ENCODE peak calls at places on chromosome 6, in five cellular contexts. One of them, this sample, is unnamed.

GRCh38 chr6:140205795-140206593 is 831.5 kb upstream of the CITED2 start:
- DNase-seq in heart right ventricle: no peak
- DNase-seq in A549: no peak
- DNase-seq in uterus: no peak
- DNase-seq in heart left ventricle: no peak
- DNase-seq in this sample: no peak

GRCh38 chr6:157329829-157330228 is 6.5 kb upstream of the TMEM242 start:
- DNase-seq in heart right ventricle: no peak
- DNase-seq in A549: no peak
- DNase-seq in uterus: no peak
- DNase-seq in heart left ventricle: no peak
- DNase-seq in this sample: no peak

GRCh38 chr6:5534643-5535042 is 273.3 kb downstream of the FARS2 start:
- DNase-seq in heart right ventricle: no peak
- DNase-seq in A549: no peak
- DNase-seq in uterus: no peak
- DNase-seq in heart left ventricle: no peak
- DNase-seq in this sample: no peak

GRCh38 chr6:90458353-90459224 is 128.3 kb downstream of the MAP3K7 start:
- DNase-seq in heart right ventricle: peak; percentile 7
- DNase-seq in A549: no peak
- DNase-seq in uterus: no peak
- DNase-seq in heart left ventricle: no peak
- DNase-seq in this sample: no peak

GRCh38 chr6:117601811-117602150 is 530 bp downstream of the GOPC start:
- DNase-seq in heart right ventricle: no peak
- DNase-seq in A549: no peak
- DNase-seq in uterus: no peak
- DNase-seq in heart left ventricle: peak; percentile 23
- DNase-seq in this sample: peak; percentile 23

GRCh38 chr6:18326980-18327379 is 60.2 kb upstream of the RNF144B start:
- DNase-seq in heart right ventricle: no peak
- DNase-seq in A549: no peak
- DNase-seq in uterus: no peak
- DNase-seq in heart left ventricle: no peak
- DNase-seq in this sample: no peak

GRCh38 chr6:117546674-117547073 is 55.6 kb downstream of the GOPC start:
- DNase-seq in heart right ventricle: no peak
- DNase-seq in A549: no peak
- DNase-seq in uterus: no peak
- DNase-seq in heart left ventricle: no peak
- DNase-seq in this sample: no peak

GRCh38 chr6:114638346-114638745 is 295.5 kb upstream of the HS3ST5 start:
- DNase-seq in heart right ventricle: no peak
- DNase-seq in A549: no peak
- DNase-seq in uterus: no peak
- DNase-seq in heart left ventricle: no peak
- DNase-seq in this sample: no peak

GRCh38 chr6:11207199-11207968 is 25.1 kb downstream of the NEDD9 start:
- DNase-seq in heart right ventricle: peak; percentile 60
- DNase-seq in A549: peak; percentile 98
- DNase-seq in uterus: peak; percentile 70
- DNase-seq in heart left ventricle: peak; percentile 71
- DNase-seq in this sample: peak; percentile 61

GRCh38 chr6:106518748-106519147 is 110.5 kb downstream of the RTN4IP1 start:
- DNase-seq in heart right ventricle: no peak
- DNase-seq in A549: no peak
- DNase-seq in uterus: no peak
- DNase-seq in heart left ventricle: no peak
- DNase-seq in this sample: no peak

GRCh38 chr6:28758046-28758817 is 165.6 kb downstream of the TRIM27 start:
- DNase-seq in heart right ventricle: no peak
- DNase-seq in A549: peak; percentile 88
- DNase-seq in uterus: no peak
- DNase-seq in heart left ventricle: no peak
- DNase-seq in this sample: no peak

GRCh38 chr6:134642217-134642616 is 307.7 kb downstream of the ALDH8A1 start:
- DNase-seq in heart right ventricle: no peak
- DNase-seq in A549: no peak
- DNase-seq in uterus: no peak
- DNase-seq in heart left ventricle: no peak
- DNase-seq in this sample: no peak

GRCh38 chr6:170254315-170255213 is 36.3 kb downstream of the DLL1 start:
- DNase-seq in heart right ventricle: no peak
- DNase-seq in A549: no peak
- DNase-seq in uterus: no peak
- DNase-seq in heart left ventricle: peak; percentile 21
- DNase-seq in this sample: no peak

DNA sequence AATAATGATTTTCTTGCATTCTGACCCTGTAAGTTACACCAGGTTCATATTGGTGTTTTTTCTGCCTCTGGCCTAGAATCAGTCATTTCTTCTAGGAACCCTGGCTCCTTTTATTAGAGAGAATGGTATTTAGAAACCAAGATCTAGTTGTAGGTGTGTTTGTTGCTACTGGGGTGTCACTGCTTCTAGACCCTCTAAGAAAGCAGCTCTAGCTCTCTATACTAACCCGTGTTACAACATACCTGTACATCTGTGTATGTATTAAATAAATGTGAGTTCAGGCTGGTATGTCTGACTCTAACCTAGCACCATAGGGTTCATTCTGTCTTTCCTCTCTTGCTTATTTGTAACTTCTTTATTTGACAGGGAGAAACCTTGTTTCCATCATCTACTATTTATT is 16.8 kb downstream of the SENP6 start:
- DNase-seq in heart right ventricle: no peak
- DNase-seq in A549: no peak
- DNase-seq in uterus: no peak
- DNase-seq in heart left ventricle: no peak
- DNase-seq in this sample: no peak
- H3K4me1 ChIP-seq in heart right ventricle: peaks cover 72% of the 10 kb centered on the region
- H3K4me1 ChIP-seq in A549: peaks cover 10% of the 10 kb centered on the region
- H3K4me1 ChIP-seq in uterus: no peaks in the 10 kb centered on the region
- H3K4me1 ChIP-seq in heart left ventricle: peaks cover 39% of the 10 kb centered on the region
- H3K4me1 ChIP-seq in this sample: peaks cover 41% of the 10 kb centered on the region

GRCh38 chr6:158461954-158462353 is 97.9 kb upstream of the TMEM181 start:
- DNase-seq in heart right ventricle: no peak
- DNase-seq in A549: no peak
- DNase-seq in uterus: no peak
- DNase-seq in heart left ventricle: no peak
- DNase-seq in this sample: no peak
- H3K4me1 ChIP-seq in heart right ventricle: no peaks in the 10 kb centered on the region
- H3K4me1 ChIP-seq in A549: no peaks in the 10 kb centered on the region
- H3K4me1 ChIP-seq in uterus: no peaks in the 10 kb centered on the region
- H3K4me1 ChIP-seq in heart left ventricle: peaks cover 5% of the 10 kb centered on the region
- H3K4me1 ChIP-seq in this sample: no peaks in the 10 kb centered on the region

DNA sequence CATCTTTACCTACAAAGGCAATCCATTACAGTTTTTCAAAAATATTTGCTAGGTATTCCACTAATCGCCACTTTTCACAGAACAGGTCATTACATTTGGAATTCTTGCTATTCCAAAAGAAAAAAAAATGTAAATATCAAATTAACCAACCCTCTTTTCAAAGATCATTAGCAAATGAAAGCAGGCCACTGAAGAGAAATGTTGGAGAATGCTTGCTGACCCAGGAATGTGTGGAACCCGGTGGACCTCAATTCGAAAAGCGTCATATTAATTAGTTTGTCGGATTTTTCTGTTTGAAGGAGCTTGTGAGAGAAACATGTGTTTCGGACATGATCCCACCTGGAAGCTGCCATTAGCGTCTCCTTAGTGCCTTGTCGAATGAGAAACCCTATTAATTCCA is 27.9 kb upstream of the SERPINB9 start:
- DNase-seq in heart right ventricle: no peak
- DNase-seq in A549: no peak
- DNase-seq in uterus: no peak
- DNase-seq in heart left ventricle: no peak
- DNase-seq in this sample: no peak
- H3K4me1 ChIP-seq in heart right ventricle: peaks cover 5% of the 10 kb centered on the region
- H3K4me1 ChIP-seq in A549: peaks cover 7% of the 10 kb centered on the region
- H3K4me1 ChIP-seq in uterus: no peaks in the 10 kb centered on the region
- H3K4me1 ChIP-seq in heart left ventricle: peaks cover 10% of the 10 kb centered on the region
- H3K4me1 ChIP-seq in this sample: peaks cover 4% of the 10 kb centered on the region

DNA sequence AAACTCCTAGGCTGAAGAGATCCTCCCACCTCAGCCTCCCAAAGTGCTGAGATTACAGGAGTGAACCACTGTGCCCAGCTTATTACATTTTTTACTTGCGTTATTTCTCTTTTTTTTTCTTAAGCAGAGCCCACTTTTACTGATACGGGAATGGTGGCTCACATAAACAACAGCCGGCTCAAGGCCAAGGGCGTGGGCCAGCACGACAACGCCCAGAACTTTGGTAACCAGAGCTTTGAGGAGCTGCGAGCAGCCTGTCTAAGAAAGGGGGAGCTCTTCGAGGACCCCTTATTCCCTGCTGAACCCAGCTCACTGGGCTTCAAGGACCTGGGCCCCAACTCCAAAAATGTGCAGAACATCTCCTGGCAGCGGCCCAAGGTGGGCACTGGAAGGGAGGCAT is 10.5 kb downstream of the CAPN11 start:
- DNase-seq in heart right ventricle: no peak
- DNase-seq in A549: no peak
- DNase-seq in uterus: no peak
- DNase-seq in heart left ventricle: no peak
- DNase-seq in this sample: peak; percentile 72
- H3K4me1 ChIP-seq in heart right ventricle: peaks cover 7% of the 10 kb centered on the region
- H3K4me1 ChIP-seq in A549: no peaks in the 10 kb centered on the region
- H3K4me1 ChIP-seq in uterus: peaks cover 4% of the 10 kb centered on the region
- H3K4me1 ChIP-seq in heart left ventricle: peaks cover 8% of the 10 kb centered on the region
- H3K4me1 ChIP-seq in this sample: peaks cover 8% of the 10 kb centered on the region

DNA sequence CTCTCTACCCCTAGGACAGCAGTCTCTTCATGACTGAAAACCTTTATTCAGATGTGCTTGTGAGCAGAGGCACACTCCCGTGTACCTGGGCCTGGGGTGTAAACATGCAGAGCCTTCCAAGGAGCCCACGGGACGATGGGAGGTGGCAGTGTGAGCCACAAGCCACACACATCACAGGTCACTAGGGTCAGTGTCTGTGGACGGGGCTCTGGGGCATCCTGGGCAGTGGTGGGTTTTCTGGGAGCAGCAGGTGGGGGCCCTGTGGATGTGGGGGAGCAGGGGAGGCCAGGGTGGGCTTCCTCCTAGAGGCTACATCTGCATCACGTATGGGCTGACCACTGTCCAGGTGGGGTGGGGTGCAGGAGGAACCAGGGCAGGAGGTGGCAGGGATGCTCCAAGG is 16.7 kb upstream of the TTLL2 start:
- DNase-seq in heart right ventricle: no peak
- DNase-seq in A549: no peak
- DNase-seq in uterus: no peak
- DNase-seq in heart left ventricle: no peak
- DNase-seq in this sample: no peak
- H3K4me1 ChIP-seq in heart right ventricle: no peaks in the 10 kb centered on the region
- H3K4me1 ChIP-seq in A549: peaks cover 6% of the 10 kb centered on the region
- H3K4me1 ChIP-seq in uterus: no peaks in the 10 kb centered on the region
- H3K4me1 ChIP-seq in heart left ventricle: no peaks in the 10 kb centered on the region
- H3K4me1 ChIP-seq in this sample: no peaks in the 10 kb centered on the region